ENCODE peak calls at places on chromosomes 11 and 22, in six cellular contexts. U is cardiac muscle cell, T is psoas muscle, P is suprapubic skin, E is transverse colon, K is neuronal stem cell. Z is an unnamed sample.

GRCh38 chr11:133966924-133967598 is 10.3 kb upstream of the IGSF9B start:
- DNase-seq in U (peak; percentile 14), T (peak; percentile 76), P (no peak), E (peak; percentile 32), K (no peak), Z (no peak)

GRCh38 chr11:60280412-60280811 is at the start of gene MS4A4A:
- DNase-seq in U (no peak), T (no peak), P (no peak), E (peak; percentile 21), K (no peak), Z (peak; percentile 74)

GRCh38 chr22:21824439-21824912 is 43.0 kb downstream of the MAPK1 start:
- DNase-seq in U (no peak), T (no peak), P (no peak), E (no peak), K (no peak), Z (no peak)

GRCh38 chr22:43343262-43343988 is at the start of gene SCUBE1:
- DNase-seq in U (peak; percentile 41), T (peak; percentile 73), P (no peak), E (peak; percentile 52), K (peak; percentile 87), Z (peak; percentile 43)

GRCh38 chr11:111538407-111539114 is 2.0 kb upstream of the LAYN start:
- DNase-seq in U (no peak), T (no peak), P (no peak), E (no peak), K (no peak), Z (no peak)

GRCh38 chr22:45911601-45912271 is 65.2 kb downstream of the WNT7B start:
- DNase-seq in U (peak; percentile 11), T (peak; percentile 83), P (no peak), E (no peak), K (no peak), Z (peak; percentile 64)

GRCh38 chr11:108947654-108948570 is 283.0 kb downstream of the DDX10 start:
- DNase-seq in U (peak; percentile 53), T (no peak), P (no peak), E (no peak), K (no peak), Z (no peak)

GRCh38 chr11:8839957-8840945 is 70.7 kb upstream of the AKIP1 start:
- DNase-seq in U (peak; percentile 69), T (no peak), P (no peak), E (peak; percentile 59), K (peak; percentile 66), Z (no peak)

GRCh38 chr22:50694099-50694498 is 21.5 kb downstream of the SHANK3 start:
- DNase-seq in U (peak; percentile 27), T (no peak), P (no peak), E (no peak), K (no peak), Z (no peak)

GRCh38 chr22:42299586-42300285 is 29.3 kb upstream of the TCF20 start:
- DNase-seq in U (peak; percentile 16), T (no peak), P (no peak), E (peak; percentile 48), K (no peak), Z (peak; percentile 86)

GRCh38 chr22:36258750-36259619 is 6.1 kb downstream of the APOL1 start:
- DNase-seq in U (peak; percentile 82), T (peak; percentile 66), P (no peak), E (peak; percentile 47), K (peak; percentile 74), Z (no peak)

GRCh38 chr22:26318975-26319374 is 110.1 kb upstream of the ASPHD2 start:
- DNase-seq in U (no peak), T (no peak), P (no peak), E (no peak), K (no peak), Z (no peak)

GRCh38 chr11:48307760-48308386 is 1.9 kb downstream of the OR4S1 start:
- DNase-seq in U (peak; percentile 49), T (no peak), P (no peak), E (peak; percentile 61), K (peak; percentile 1), Z (no peak)

GRCh38 chr22:16824718-16825687 is at the start of gene XKR3:
- DNase-seq in U (no peak), T (no peak), P (no peak), E (no peak), K (no peak), Z (peak; percentile 18)

GRCh38 chr11:49202287-49202976 is 6.0 kb downstream of the FOLH1 start:
- DNase-seq in U (no peak), T (no peak), P (no peak), E (no peak), K (no peak), Z (no peak)

GRCh38 chr11:58688779-58689503 is 42.8 kb downstream of the GLYAT start:
- DNase-seq in U (no peak), T (no peak), P (no peak), E (no peak), K (no peak), Z (no peak)

GRCh38 chr22:29194269-29194668 is 11.4 kb upstream of the EMID1 start:
- DNase-seq in U (no peak), T (no peak), P (no peak), E (no peak), K (no peak), Z (no peak)

DNA sequence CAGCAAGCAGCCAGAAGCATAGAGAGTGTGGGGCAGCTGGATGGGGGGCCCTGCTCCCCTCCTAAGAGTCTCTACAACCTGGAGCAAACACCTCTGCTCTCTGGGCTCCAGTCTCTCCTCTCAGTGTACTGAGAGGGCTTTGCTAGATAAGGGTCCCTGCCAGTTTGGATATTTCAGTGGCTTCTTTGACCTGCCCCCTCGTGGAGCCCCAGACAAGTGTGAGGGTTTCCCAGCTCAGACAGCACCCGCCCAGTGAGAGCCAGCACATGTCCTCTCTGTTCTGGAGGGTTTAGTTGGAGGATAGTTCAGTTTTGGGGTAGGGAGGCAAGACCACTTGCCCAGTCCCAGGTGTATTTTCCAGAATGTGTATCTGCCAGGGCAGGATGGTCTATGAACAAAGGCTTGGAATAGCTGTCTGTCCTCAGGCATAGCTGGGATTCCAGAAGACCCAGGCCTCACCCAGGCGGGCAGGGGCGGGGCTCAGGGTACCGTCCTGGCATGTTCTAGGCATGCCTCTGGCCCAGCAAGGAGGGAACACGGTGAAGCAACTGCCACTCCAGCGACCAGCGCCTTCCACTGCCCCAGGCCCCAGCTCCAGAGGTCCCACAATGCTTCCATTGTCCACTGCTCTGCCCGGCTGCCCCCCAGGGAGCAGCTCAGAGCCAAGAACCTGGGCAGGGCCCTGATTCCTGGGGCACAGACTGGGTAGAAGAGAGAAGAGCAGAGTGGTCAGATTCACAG is 7.5 kb upstream of the MICALL1 start:
- DNase-seq in U (peak; percentile 38), T (no peak), P (no peak), E (no peak), K (no peak), Z (no peak)
- H3K27ac ChIP-seq in U (peak overlapping the region; percentile 47), T (no peak overlapping the region), P (peak overlapping the region; percentile 82), E (peak overlapping the region; percentile 0), K (no peak overlapping the region), Z (no peak overlapping the region)

DNA sequence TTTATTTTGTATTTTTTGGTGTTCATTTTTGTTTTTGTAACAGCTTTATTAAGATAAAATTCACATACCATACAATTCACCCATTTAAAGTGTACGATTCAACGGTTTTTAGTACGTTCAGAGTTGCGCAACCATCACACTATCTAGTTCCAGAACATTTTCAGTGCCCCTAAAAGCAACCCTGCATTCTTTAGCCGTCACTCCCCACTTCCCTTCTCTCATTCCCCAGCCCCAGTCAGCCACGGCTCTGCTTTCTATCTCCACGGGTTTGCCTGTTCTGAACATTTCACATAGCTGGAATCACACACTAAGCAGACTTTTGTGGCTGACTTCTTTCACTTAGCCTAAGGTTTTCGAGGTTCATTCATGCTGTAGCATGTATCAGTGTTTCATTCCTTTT is 9.6 kb upstream of the KCNQ1OT1 start:
- DNase-seq in U (peak; percentile 98), T (no peak), P (no peak), E (no peak), K (no peak), Z (no peak)
- H3K4me3 ChIP-seq in U (no peak overlapping the region), T (no peak overlapping the region), P (no peak overlapping the region), E (no peak overlapping the region), K (no peak overlapping the region), Z (no peak overlapping the region)

GRCh38 chr11:66659785-66660184 is 17.9 kb downstream of the RBM4B start:
- DNase-seq in U (no peak), T (no peak), P (no peak), E (no peak), K (no peak), Z (no peak)
- H3K27ac ChIP-seq in U (peak overlapping the region; percentile 62), T (no peak overlapping the region), P (no peak overlapping the region), E (no peak overlapping the region), K (no peak overlapping the region), Z (no peak overlapping the region)

GRCh38 chr22:31161386-31161785 is 1.4 kb downstream of the RNF185 start:
- DNase-seq in U (no peak), T (no peak), P (no peak), E (no peak), K (no peak), Z (no peak)

GRCh38 chr22:31160328-31160978 is 471 bp downstream of the RNF185 start:
- DNase-seq in U (peak; percentile 43), T (no peak), P (no peak), E (peak; percentile 23), K (no peak), Z (peak; percentile 16)

GRCh38 chr22:31162015-31162765 is 2.2 kb downstream of the RNF185 start:
- DNase-seq in U (no peak), T (no peak), P (no peak), E (no peak), K (no peak), Z (no peak)
- H3K4me3 ChIP-seq in U (no peak overlapping the region), T (peak overlapping the region; percentile 91), P (peak overlapping the region; percentile 86), E (no peak overlapping the region), K (no peak overlapping the region), Z (no peak overlapping the region)

GRCh38 chr11:131549099-131549498 is 178.7 kb downstream of the NTM start:
- DNase-seq in U (no peak), T (no peak), P (no peak), E (no peak), K (no peak), Z (no peak)
- H3K27ac ChIP-seq in U (no peak overlapping the region), T (no peak overlapping the region), P (no peak overlapping the region), E (no peak overlapping the region), K (no peak overlapping the region), Z (no peak overlapping the region)

GRCh38 chr11:69213315-69213714 is 57.6 kb downstream of the SMIM38 start:
- DNase-seq in U (no peak), T (no peak), P (no peak), E (no peak), K (no peak), Z (no peak)
- H3K4me3 ChIP-seq in U (no peak overlapping the region), T (no peak overlapping the region), P (no peak overlapping the region), E (no peak overlapping the region), K (no peak overlapping the region), Z (no peak overlapping the region)

DNA sequence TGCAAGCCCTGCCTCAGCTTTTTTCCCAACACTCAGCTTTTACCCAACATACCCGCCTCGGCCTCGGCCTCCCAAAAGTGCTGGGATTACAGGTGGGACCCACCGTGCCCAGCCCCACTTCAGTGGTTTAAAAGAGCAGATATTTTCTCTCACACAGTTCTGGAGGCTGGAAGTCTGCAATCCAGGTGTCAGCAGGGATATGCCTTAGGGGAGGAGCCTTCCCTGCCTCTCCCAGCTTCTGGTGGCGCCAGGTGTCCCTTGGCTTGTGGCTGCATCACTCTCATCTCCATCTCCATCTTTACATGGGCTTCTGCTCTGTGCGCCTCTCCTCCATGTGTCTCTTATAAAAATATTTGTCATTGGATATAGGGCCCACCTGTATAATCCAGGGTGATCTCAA is 50.0 kb downstream of the MCHR1 start:
- DNase-seq in U (no peak), T (no peak), P (no peak), E (no peak), K (no peak), Z (no peak)
- H3K27ac ChIP-seq in U (peak overlapping the region; percentile 33), T (no peak overlapping the region), P (no peak overlapping the region), E (no peak overlapping the region), K (no peak overlapping the region), Z (no peak overlapping the region)